ENCODE peak calls at places on chromosomes 4 and X, in six cellular contexts. N is cardiac fibroblast, F is esophagus squamous epithelium, C is heart left ventricle, A is lower lobe of right lung, X is prostate gland. O is an unnamed sample.

GRCh38 chr4:8181844-8182243 is 17.2 kb upstream of the SH3TC1 start:
- DNase-seq in N (no peak), F (no peak), C (no peak), A (peak; percentile 47), X (no peak), O (no peak)

GRCh38 chr4:42293967-42294822 is 103.1 kb upstream of the SHISA3 start:
- DNase-seq in N (no peak), F (no peak), C (no peak), A (no peak), X (no peak), O (no peak)

GRCh38 chrX:134551365-134552095 is 91.6 kb downstream of the HPRT1 start:
- DNase-seq in N (peak; percentile 59), F (no peak), C (no peak), A (no peak), X (no peak), O (no peak)

GRCh38 chrX:48794993-48795501 is 6.8 kb upstream of the HDAC6 start:
- DNase-seq in N (peak; percentile 65), F (no peak), C (no peak), A (peak; percentile 72), X (no peak), O (peak; percentile 48)

GRCh38 chrX:56794831-56795230 is 65.8 kb downstream of the NBDY start:
- DNase-seq in N (no peak), F (no peak), C (no peak), A (no peak), X (no peak), O (no peak)

GRCh38 chr4:7134737-7135388 is 57.5 kb upstream of the SORCS2 start:
- DNase-seq in N (peak; percentile 94), F (no peak), C (peak; percentile 50), A (no peak), X (no peak), O (no peak)

GRCh38 chrX:104324461-104324860 is 69.7 kb upstream of the ESX1 start:
- DNase-seq in N (no peak), F (no peak), C (no peak), A (no peak), X (no peak), O (no peak)

GRCh38 chr4:67892905-67893304 is 9.1 kb upstream of the TMPRSS11D start:
- DNase-seq in N (no peak), F (no peak), C (no peak), A (no peak), X (no peak), O (no peak)

GRCh38 chr4:113869743-113870375 is 108.3 kb upstream of the CAMK2D start:
- DNase-seq in N (no peak), F (no peak), C (no peak), A (no peak), X (no peak), O (no peak)

GRCh38 chr4:81885016-81885415 is 413.3 kb upstream of the RASGEF1B start:
- DNase-seq in N (no peak), F (no peak), C (no peak), A (no peak), X (no peak), O (no peak)

GRCh38 chr4:176236909-176237308 is 32.1 kb downstream of the ASB5 start:
- DNase-seq in N (no peak), F (no peak), C (no peak), A (no peak), X (no peak), O (no peak)

GRCh38 chr4:144709159-144709558 is 63.2 kb downstream of the HHIP start:
- DNase-seq in N (peak; percentile 46), F (no peak), C (no peak), A (no peak), X (no peak), O (peak; percentile 12)

GRCh38 chr4:53907772-53908171 is 156.6 kb downstream of the CHIC2 start:
- DNase-seq in N (no peak), F (no peak), C (no peak), A (no peak), X (no peak), O (no peak)

GRCh38 chr4:53905935-53906377 is 158.4 kb downstream of the CHIC2 start:
- DNase-seq in N (peak; percentile 85), F (no peak), C (peak; percentile 34), A (no peak), X (no peak), O (peak; percentile 39)

GRCh38 chr4:53906786-53907185 is 157.6 kb downstream of the CHIC2 start:
- DNase-seq in N (peak; percentile 38), F (no peak), C (no peak), A (no peak), X (no peak), O (no peak)

GRCh38 chr4:53905281-53905934 is 159.0 kb downstream of the CHIC2 start:
- DNase-seq in N (peak; percentile 63), F (no peak), C (no peak), A (no peak), X (no peak), O (no peak)

DNA sequence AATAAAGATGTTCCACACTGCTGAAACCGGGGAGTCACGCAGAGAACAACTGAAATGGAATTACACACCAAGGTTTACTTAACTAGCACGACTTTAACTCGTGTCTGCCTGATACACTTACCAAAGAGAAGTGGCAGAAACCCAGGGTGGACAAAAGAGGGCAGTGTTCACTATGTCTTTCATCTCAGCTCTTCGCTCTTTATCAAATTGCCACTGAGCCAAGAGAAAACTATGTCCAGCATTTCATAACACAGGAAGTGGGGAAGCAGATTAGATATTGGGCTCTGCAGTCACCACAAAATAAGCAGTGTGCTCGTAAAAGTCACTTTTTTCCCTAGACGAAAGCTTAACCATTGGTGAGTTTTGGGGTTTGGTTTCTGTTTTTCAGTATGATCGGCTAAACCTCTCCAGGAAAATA is 155.7 kb downstream of the CHIC2 start:
- DNase-seq in N (peak; percentile 97), F (no peak), C (peak; percentile 44), A (no peak), X (peak; percentile 46), O (peak; percentile 67)
- H3K4me3 ChIP-seq in N (peak overlapping the region; percentile 32), F (peak overlapping the region; percentile 39), C (peak overlapping the region; percentile 14), A (peak overlapping the region; percentile 20), X (no peak overlapping the region), O (peak overlapping the region; percentile 38)

DNA sequence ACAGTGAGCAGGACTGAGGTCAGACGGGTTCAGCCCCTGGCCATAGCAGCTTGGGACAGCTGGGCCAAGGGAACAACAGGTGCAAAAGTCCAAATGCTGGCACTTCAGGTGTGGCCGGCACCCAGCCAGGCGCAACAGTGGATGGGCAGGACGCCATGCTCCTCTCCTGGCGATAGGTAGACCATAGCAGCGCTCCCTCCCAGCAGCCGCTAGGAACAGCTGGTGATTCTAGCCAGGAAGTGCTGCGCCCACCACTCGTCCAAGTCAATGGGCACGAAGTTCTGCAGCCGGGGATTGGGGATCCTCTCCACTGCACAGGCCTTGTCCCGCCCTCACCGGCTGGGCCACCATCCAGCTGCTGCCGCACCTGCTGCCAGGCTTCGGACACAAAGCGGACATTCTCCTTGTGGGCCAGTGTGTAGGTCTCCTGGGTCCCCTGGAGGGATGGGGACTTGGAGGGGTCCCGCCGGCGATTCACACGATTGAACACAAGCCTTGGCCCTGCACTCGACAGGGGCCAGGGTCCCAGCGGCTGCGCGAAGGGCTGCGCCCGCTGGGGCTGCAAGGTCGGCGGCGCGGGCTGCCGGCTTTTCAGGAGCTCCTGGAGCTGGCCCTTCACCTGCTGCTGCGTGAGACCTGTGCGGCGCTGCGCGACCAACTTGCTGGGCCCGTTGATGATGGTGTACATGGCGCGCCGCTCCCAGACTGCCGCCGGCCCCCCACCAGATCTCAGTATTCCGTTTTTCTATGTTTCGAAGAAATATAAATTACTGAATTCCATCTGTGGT is 227.5 kb upstream of the STK26 start:
- DNase-seq in N (no peak), F (no peak), C (no peak), A (no peak), X (no peak), O (no peak)
- H3K4me3 ChIP-seq in N (no peak overlapping the region), F (peak overlapping the region; percentile 41), C (no peak overlapping the region), A (no peak overlapping the region), X (no peak overlapping the region), O (no peak overlapping the region)

GRCh38 chrX:126551306-126551705 is 1.3 kb downstream of the DCAF12L1 start:
- DNase-seq in N (no peak), F (no peak), C (no peak), A (no peak), X (no peak), O (no peak)
- H3K4me3 ChIP-seq in N (no peak overlapping the region), F (no peak overlapping the region), C (no peak overlapping the region), A (no peak overlapping the region), X (no peak overlapping the region), O (no peak overlapping the region)

GRCh38 chrX:45760187-45760742 is 559.6 kb upstream of the DIPK2B start:
- DNase-seq in N (no peak), F (no peak), C (no peak), A (no peak), X (no peak), O (no peak)

GRCh38 chrX:45757272-45757671 is 556.6 kb upstream of the DIPK2B start:
- DNase-seq in N (no peak), F (no peak), C (no peak), A (no peak), X (no peak), O (no peak)

GRCh38 chrX:45756562-45756961 is 555.9 kb upstream of the DIPK2B start:
- DNase-seq in N (no peak), F (no peak), C (no peak), A (no peak), X (peak; percentile 34), O (no peak)

GRCh38 chrX:45758319-45758718 is 557.6 kb upstream of the DIPK2B start:
- DNase-seq in N (peak; percentile 77), F (no peak), C (no peak), A (no peak), X (no peak), O (no peak)

DNA sequence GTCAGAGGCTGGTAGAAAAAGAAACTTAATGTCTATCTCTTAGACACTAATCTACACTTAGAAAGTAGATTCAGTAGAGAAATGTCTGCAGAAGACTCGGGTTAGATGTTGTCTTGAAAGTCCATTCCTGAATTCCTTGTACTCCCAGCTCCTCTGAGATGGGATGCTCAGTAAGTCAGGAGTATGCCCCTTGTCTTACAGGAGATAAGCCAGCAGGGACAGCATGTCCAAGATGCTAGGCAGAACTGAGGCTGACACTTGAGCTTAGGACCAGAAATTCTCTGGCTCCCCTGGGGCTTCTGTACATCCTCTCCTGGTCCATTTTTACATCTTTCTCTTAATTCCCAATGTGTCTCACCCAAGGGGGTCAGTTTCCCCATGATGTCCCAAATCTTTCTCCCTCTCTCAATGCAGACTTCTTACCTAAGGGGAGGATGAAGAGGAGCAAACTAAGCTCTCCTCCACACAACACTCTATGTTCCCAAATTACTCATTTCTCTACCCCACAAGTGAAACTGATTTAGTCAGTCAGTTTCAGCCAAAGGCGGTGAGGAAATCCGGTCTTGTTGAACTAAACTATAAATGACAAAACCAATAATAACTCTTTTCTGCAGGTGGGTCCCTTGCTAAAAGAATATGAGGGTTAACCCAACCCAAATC is 558.2 kb upstream of the DIPK2B start:
- DNase-seq in N (no peak), F (no peak), C (no peak), A (no peak), X (no peak), O (no peak)
- H3K4me3 ChIP-seq in N (no peak overlapping the region), F (no peak overlapping the region), C (no peak overlapping the region), A (no peak overlapping the region), X (no peak overlapping the region), O (no peak overlapping the region)

GRCh38 chr4:38856524-38857337 is at the start of gene TLR6:
- DNase-seq in N (peak; percentile 66), F (no peak), C (peak; percentile 33), A (no peak), X (peak; percentile 63), O (no peak)

GRCh38 chr4:38858097-38858420 is 1.4 kb upstream of the TLR6 start:
- DNase-seq in N (no peak), F (no peak), C (no peak), A (no peak), X (no peak), O (no peak)

GRCh38 chr4:38856046-38856445 is 571 bp downstream of the TLR6 start:
- DNase-seq in N (no peak), F (no peak), C (no peak), A (peak; percentile 55), X (no peak), O (no peak)

GRCh38 chr4:38859501-38859900 is 2.9 kb upstream of the TLR6 start:
- DNase-seq in N (no peak), F (no peak), C (no peak), A (no peak), X (no peak), O (no peak)

GRCh38 chr4:38857354-38858096 is 908 bp upstream of the TLR6 start:
- DNase-seq in N (peak; percentile 81), F (peak; percentile 12), C (peak; percentile 30), A (no peak), X (peak; percentile 17), O (no peak)
- H3K4me3 ChIP-seq in N (peak overlapping the region; percentile 25), F (peak overlapping the region; percentile 54), C (no peak overlapping the region), A (no peak overlapping the region), X (no peak overlapping the region), O (no peak overlapping the region)